ENCODE peak calls at places on chromosomes 4 and X, in five cellular contexts. V, F, H, G and M are unnamed samples.
A peak's percentile ranks its signal among the peaks of the same experiment; 100 is the strongest.

GRCh38 chr4:40307627-40308497 is 27.3 kb upstream of the CHRNA9 start:
- DNase-seq in F (no peak), G (peak; percentile 41), V (no peak), H (no peak), M (no peak)

GRCh38 chrX:68848189-68848940 is 19.5 kb downstream of the EFNB1 start:
- DNase-seq in H (no peak), V (no peak), G (no peak), F (no peak), M (no peak)

GRCh38 chrX:136162827-136163427 is 15.6 kb downstream of the FHL1 start:
- DNase-seq in F (peak; percentile 57), H (no peak), V (no peak), G (peak; percentile 64), M (peak; percentile 49)

GRCh38 chr4:37762294-37763163 is 64.0 kb upstream of the PGM2 start:
- DNase-seq in H (no peak), F (peak; percentile 25), G (no peak), V (no peak), M (no peak)

GRCh38 chr4:165877291-165877690 is 4.3 kb downstream of the TLL1 start:
- DNase-seq in F (no peak), H (no peak), G (no peak), V (no peak), M (no peak)

GRCh38 chrX:39645059-39645895 is 452.5 kb downstream of the BCOR start:
- DNase-seq in V (no peak), H (peak; percentile 85), F (peak; percentile 85), G (peak; percentile 63), M (no peak)

GRCh38 chrX:119871245-119871598 is 311 bp downstream of the RNF113A start:
- DNase-seq in G (no peak), H (no peak), V (no peak), F (no peak), M (no peak)

GRCh38 chr4:182478475-182478874 is 235.3 kb downstream of the TENM3 start:
- DNase-seq in H (no peak), V (no peak), F (no peak), G (no peak), M (peak; percentile 1)

GRCh38 chr4:81651500-81651899 is 179.8 kb upstream of the RASGEF1B start:
- DNase-seq in F (no peak), H (no peak), V (no peak), G (no peak), M (no peak)

GRCh38 chrX:11944486-11944885 is 186.4 kb downstream of the MSL3 start:
- DNase-seq in F (no peak), H (no peak), G (no peak), V (no peak), M (peak; percentile 9)

GRCh38 chr4:71566856-71567255 is 217.0 kb downstream of the GC start:
- DNase-seq in H (no peak), F (no peak), V (no peak), G (no peak), M (no peak)

GRCh38 chr4:8741513-8742226 is 130.0 kb downstream of the HMX1 start:
- DNase-seq in G (peak; percentile 8), V (peak; percentile 70), F (peak; percentile 1), H (no peak), M (no peak)

GRCh38 chr4:165784672-165785071 is 88.4 kb upstream of the TLL1 start:
- DNase-seq in F (peak; percentile 34), V (no peak), G (no peak), H (no peak), M (no peak)

GRCh38 chr4:159428293-159428692 is 325.4 kb downstream of the RAPGEF2 start:
- DNase-seq in F (no peak), H (no peak), V (no peak), G (no peak), M (no peak)

GRCh38 chrX:22063284-22063683 is 31.2 kb downstream of the PHEX start:
- DNase-seq in V (no peak), H (no peak), F (peak; percentile 18), G (no peak), M (no peak)

GRCh38 chrX:140701480-140701879 is 8.1 kb upstream of the LINC00632 start:
- DNase-seq in V (no peak), G (no peak), H (no peak), F (no peak), M (no peak)

GRCh38 chrX:110317079-110317819 is 636 bp downstream of the AMMECR1 start:
- DNase-seq in F (peak; percentile 15), V (peak; percentile 87), H (peak; percentile 22), G (peak; percentile 27), M (peak; percentile 18)

GRCh38 chr4:69054578-69055200 is 41.6 kb upstream of the UGT2B7 start:
- DNase-seq in F (no peak), H (no peak), V (no peak), G (no peak), M (peak; percentile 4)

GRCh38 chr4:175671491-175671934 is 140.6 kb downstream of the GPM6A start:
- DNase-seq in G (no peak), H (no peak), F (no peak), V (no peak), M (no peak)

GRCh38 chr4:104425003-104425402 is 69.7 kb downstream of the CXXC4 start:
- DNase-seq in F (no peak), G (no peak), H (no peak), V (no peak), M (no peak)

GRCh38 chr4:105306158-105306781 is 159.6 kb downstream of the TET2 start:
- DNase-seq in F (no peak), G (no peak), V (no peak), H (no peak), M (no peak)

GRCh38 chr4:125254111-125254510 is 60.6 kb upstream of the FAT4 start:
- DNase-seq in F (no peak), V (no peak), H (no peak), G (no peak), M (no peak)

GRCh38 chrX:150813922-150814321 is 84.5 kb downstream of the CD99L2 start:
- DNase-seq in F (no peak), H (no peak), G (no peak), V (no peak), M (no peak)

GRCh38 chrX:70424801-70425200 is 1.7 kb downstream of the GDPD2 start:
- DNase-seq in G (no peak), V (no peak), H (no peak), F (no peak), M (no peak)

GRCh38 chrX:111445485-111445884 is 33.5 kb upstream of the DCX start:
- DNase-seq in G (no peak), V (no peak), H (no peak), F (no peak), M (no peak)

GRCh38 chr4:110632506-110633357 is 9.9 kb upstream of the PITX2 start:
- DNase-seq in F (no peak), G (no peak), H (no peak), V (no peak), M (no peak)

DNA sequence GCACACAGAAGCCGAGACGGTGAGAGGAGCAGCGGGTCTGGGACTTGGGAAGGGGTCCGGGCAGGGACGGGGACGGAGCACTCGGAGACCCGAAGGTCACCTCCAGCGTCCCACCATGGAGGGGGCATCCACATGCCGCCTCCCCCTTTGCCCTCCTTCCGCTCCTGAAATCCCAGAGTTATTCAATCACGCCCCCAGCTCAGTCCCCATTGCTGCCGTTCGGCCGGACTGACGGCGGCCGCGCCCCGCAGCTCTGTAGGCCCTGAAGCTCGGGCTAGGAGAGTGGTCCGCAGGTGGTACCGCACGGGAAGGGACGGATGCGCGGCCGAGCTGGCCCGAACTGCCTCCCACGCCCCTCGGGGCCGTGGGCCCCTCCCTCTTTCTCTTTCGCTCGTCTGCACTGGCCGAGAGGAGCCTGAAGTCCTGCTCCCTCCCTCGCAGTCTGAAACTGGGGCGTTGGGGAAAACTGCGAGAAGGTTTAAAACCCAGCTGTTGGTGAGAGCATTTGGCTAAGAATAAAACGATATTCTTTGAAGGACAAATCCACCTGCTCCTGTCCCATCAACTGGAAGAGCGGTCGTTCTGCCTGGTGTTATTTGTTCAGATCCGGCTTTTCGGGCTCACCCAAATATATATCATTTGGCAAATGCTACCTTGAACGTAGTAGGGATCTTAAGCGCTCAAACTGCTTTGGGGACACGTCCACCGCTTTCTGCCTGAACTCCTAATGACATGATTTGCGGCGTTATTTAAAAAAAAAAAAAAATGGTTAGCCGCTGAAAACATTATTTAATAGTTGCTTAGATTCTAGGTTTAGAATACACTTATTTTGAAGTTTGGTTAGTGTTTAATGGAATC is 719 bp downstream of the USO1 start:
- DNase-seq in F (peak; percentile 63), G (peak; percentile 77), V (peak; percentile 94), H (peak; percentile 74), M (peak; percentile 12)
- TF ChIP-seq POLR2A in F (no peak), G (peak; percentile 71), V (no peak), H (no peak), M (peak; percentile 55)

GRCh38 chrX:153945956-153946909 is 1.8 kb upstream of the RENBP start:
- DNase-seq in V (no peak), G (no peak), F (no peak), H (no peak), M (no peak)

GRCh38 chrX:153948002-153948466 is 3.6 kb upstream of the RENBP start:
- DNase-seq in V (no peak), G (no peak), H (no peak), F (no peak), M (no peak)

GRCh38 chrX:153948847-153949819 is 4.7 kb upstream of the RENBP start:
- DNase-seq in G (no peak), V (no peak), F (no peak), H (no peak), M (no peak)

GRCh38 chrX:153944800-153945150 is 332 bp upstream of the RENBP start:
- DNase-seq in V (no peak), H (no peak), F (no peak), G (no peak), M (no peak)

GRCh38 chrX:153946910-153947769 is 2.7 kb upstream of the RENBP start:
- DNase-seq in G (peak; percentile 83), V (no peak), F (no peak), H (peak; percentile 45), M (peak; percentile 80)
- TF ChIP-seq POLR2A in G (no peak), V (no peak), F (no peak), H (no peak), M (no peak)

GRCh38 chr4:2138846-2139500 is 79.8 kb downstream of the NAT8L start:
- DNase-seq in F (no peak), H (no peak), V (no peak), G (no peak), M (no peak)
- TF ChIP-seq POLR2A in F (no peak), H (no peak), V (no peak), G (no peak), M (no peak)

GRCh38 chr4:154569028-154569427 is 6.2 kb downstream of the FGB start:
- DNase-seq in F (no peak), V (no peak), H (no peak), G (no peak), M (no peak)

GRCh38 chr4:154562697-154563254 is at the start of gene FGB:
- DNase-seq in V (no peak), F (no peak), G (no peak), H (no peak), M (no peak)

GRCh38 chr4:154566639-154567204 is 3.9 kb downstream of the FGB start:
- DNase-seq in G (no peak), F (no peak), H (no peak), V (no peak), M (no peak)

GRCh38 chr4:154564311-154564710 is 1.5 kb downstream of the FGB start:
- DNase-seq in F (no peak), V (no peak), H (no peak), G (no peak), M (no peak)

DNA sequence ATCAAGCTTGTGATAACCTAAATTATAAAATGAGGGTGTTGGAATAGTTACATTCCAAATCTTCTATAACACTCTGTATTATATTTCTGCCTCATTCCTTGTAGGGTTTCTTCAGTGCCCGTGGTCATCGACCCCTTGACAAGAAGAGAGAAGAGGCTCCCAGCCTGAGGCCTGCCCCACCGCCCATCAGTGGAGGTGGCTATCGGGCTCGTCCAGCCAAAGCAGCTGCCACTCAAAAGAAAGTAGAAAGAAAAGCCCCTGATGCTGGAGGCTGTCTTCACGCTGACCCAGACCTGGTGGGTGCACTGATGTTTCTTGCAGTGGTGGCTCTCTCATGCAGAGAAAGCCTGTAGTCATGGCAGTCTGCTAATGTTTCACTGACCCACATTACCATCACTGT is 2.9 kb downstream of the FGB start:
- DNase-seq in V (no peak), G (no peak), H (no peak), F (no peak), M (no peak)
- TF ChIP-seq POLR2A in V (no peak), G (no peak), H (no peak), F (no peak), M (no peak)